ENCODE peak calls at places on chromosome 4, in six cellular contexts. Z is heart right ventricle; A is ascending aorta; Y is CD8-positive, alpha-beta memory T cell; S is mammary epithelial cell; X is pancreas. R is an unnamed sample.

GRCh38 chr4:101527186-101527585 is 179.9 kb upstream of the PPP3CA start:
- DNase-seq in S (peak; percentile 72), Y (peak; percentile 72), Z (no peak), X (no peak), A (no peak), R (no peak)

GRCh38 chr4:17561195-17561909 is 15.6 kb upstream of the LAP3 start:
- DNase-seq in Y (no peak), S (peak; percentile 71), A (no peak), X (no peak), Z (no peak), R (no peak)

GRCh38 chr4:170109586-170110289 is 20.0 kb upstream of the AADAT start:
- DNase-seq in Y (no peak), X (no peak), Z (no peak), A (no peak), S (peak; percentile 20), R (no peak)

GRCh38 chr4:3645711-3646221 is 113.5 kb upstream of the LRPAP1 start:
- DNase-seq in X (no peak), Y (no peak), Z (no peak), A (no peak), S (no peak), R (no peak)

GRCh38 chr4:113684534-113685091 is 76.9 kb downstream of the CAMK2D start:
- DNase-seq in X (peak; percentile 35), A (peak; percentile 85), S (no peak), Z (peak; percentile 54), Y (no peak), R (peak; percentile 68)

GRCh38 chr4:110823251-110823650 is 200.4 kb upstream of the PITX2 start:
- DNase-seq in S (peak; percentile 20), A (no peak), Z (no peak), Y (no peak), X (no peak), R (no peak)

GRCh38 chr4:188403272-188403671 is 264.0 kb downstream of the TRIML1 start:
- DNase-seq in A (no peak), Z (no peak), X (no peak), Y (no peak), S (peak; percentile 41), R (no peak)

GRCh38 chr4:82864336-82865001 is 26.5 kb downstream of the SEC31A start:
- DNase-seq in X (no peak), A (no peak), S (no peak), Z (no peak), Y (no peak), R (no peak)

GRCh38 chr4:145044341-145044740 is 53.7 kb downstream of the ANAPC10 start:
- DNase-seq in Z (no peak), Y (no peak), S (no peak), X (no peak), A (no peak), R (no peak)

GRCh38 chr4:3461515-3462291 is 1.4 kb upstream of the DOK7 start:
- DNase-seq in X (peak; percentile 98), Y (no peak), Z (peak; percentile 81), S (peak; percentile 76), A (peak; percentile 90), R (peak; percentile 67)

GRCh38 chr4:17511041-17511949 is 595 bp downstream of the QDPR start:
- DNase-seq in Z (peak; percentile 66), Y (no peak), S (peak; percentile 47), A (peak; percentile 68), X (peak; percentile 66), R (peak; percentile 74)

GRCh38 chr4:111510535-111510934 is 634.7 kb upstream of the FAM241A start:
- DNase-seq in S (no peak), Y (no peak), Z (no peak), X (no peak), A (no peak), R (no peak)

GRCh38 chr4:55407764-55408163 is 12.0 kb downstream of the TMEM165 start:
- DNase-seq in A (no peak), Y (no peak), Z (no peak), S (no peak), X (no peak), R (no peak)

GRCh38 chr4:73068496-73069337 is 799 bp downstream of the COX18 start:
- DNase-seq in Y (peak; percentile 52), Z (no peak), A (no peak), S (peak; percentile 37), X (no peak), R (no peak)

GRCh38 chr4:182245541-182246245 is 2.5 kb downstream of the TENM3 start:
- DNase-seq in X (no peak), Y (no peak), Z (no peak), A (no peak), S (peak; percentile 62), R (no peak)

GRCh38 chr4:177267911-177268310 is 41.8 kb upstream of the NEIL3 start:
- DNase-seq in Y (no peak), A (no peak), Z (no peak), S (no peak), X (no peak), R (no peak)

GRCh38 chr4:141642711-141643110 is 6.3 kb downstream of the IL15 start:
- DNase-seq in Y (no peak), S (peak; percentile 37), A (no peak), Z (no peak), X (no peak), R (no peak)

GRCh38 chr4:103207673-103208072 is 9.5 kb upstream of the CENPE start:
- DNase-seq in X (no peak), Z (no peak), A (no peak), Y (no peak), S (peak; percentile 18), R (no peak)

GRCh38 chr4:895596-895995 is 36.5 kb downstream of the GAK start:
- DNase-seq in S (no peak), Y (no peak), X (peak; percentile 9), A (no peak), Z (no peak), R (no peak)
- H3K36me3 ChIP-seq in S (no peaks in the 10 kb centered on the region), Y (peaks cover 16% of the 10 kb centered on the region), X (no peaks in the 10 kb centered on the region), A (peaks cover 54% of the 10 kb centered on the region), Z (peaks cover 82% of the 10 kb centered on the region), R (no peaks in the 10 kb centered on the region)

GRCh38 chr4:1361391-1361790 is 14.4 kb downstream of the UVSSA start:
- DNase-seq in A (no peak), X (no peak), S (no peak), Y (no peak), Z (no peak), R (no peak)

GRCh38 chr4:1359161-1359535 is 12.1 kb downstream of the UVSSA start:
- DNase-seq in Y (no peak), Z (no peak), S (no peak), X (no peak), A (no peak), R (no peak)

GRCh38 chr4:1358421-1359160 is 11.6 kb downstream of the UVSSA start:
- DNase-seq in Y (no peak), S (no peak), A (no peak), X (no peak), Z (no peak), R (no peak)

GRCh38 chr4:1360423-1361283 is 13.6 kb downstream of the UVSSA start:
- DNase-seq in Z (no peak), X (no peak), A (no peak), Y (no peak), S (no peak), R (no peak)

DNA sequence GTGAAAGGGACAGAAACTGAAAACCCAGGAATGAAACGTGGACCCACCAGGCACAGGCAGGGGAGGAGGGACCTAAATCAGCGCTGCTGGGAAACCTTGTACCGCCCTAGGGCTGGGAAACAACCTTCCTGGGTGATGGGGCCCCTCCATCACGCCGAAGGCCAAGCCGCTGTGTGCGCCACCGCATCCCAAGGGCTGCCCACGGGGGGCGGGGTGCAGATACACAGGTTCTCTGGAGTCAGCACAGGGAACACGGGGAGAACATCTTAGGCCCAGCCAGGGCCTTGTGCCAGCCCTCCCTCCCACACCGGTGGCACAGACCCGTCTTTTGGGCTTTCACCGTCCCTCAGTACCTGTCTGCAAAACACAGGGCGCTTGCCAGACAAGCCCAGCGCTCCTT is 13.0 kb downstream of the UVSSA start:
- DNase-seq in S (no peak), A (no peak), Y (no peak), X (no peak), Z (no peak), R (no peak)
- H3K36me3 ChIP-seq in S (no peaks in the 10 kb centered on the region), A (peaks cover 4% of the 10 kb centered on the region), Y (no peaks in the 10 kb centered on the region), X (no peaks in the 10 kb centered on the region), Z (peaks cover 21% of the 10 kb centered on the region), R (peaks cover 39% of the 10 kb centered on the region)

DNA sequence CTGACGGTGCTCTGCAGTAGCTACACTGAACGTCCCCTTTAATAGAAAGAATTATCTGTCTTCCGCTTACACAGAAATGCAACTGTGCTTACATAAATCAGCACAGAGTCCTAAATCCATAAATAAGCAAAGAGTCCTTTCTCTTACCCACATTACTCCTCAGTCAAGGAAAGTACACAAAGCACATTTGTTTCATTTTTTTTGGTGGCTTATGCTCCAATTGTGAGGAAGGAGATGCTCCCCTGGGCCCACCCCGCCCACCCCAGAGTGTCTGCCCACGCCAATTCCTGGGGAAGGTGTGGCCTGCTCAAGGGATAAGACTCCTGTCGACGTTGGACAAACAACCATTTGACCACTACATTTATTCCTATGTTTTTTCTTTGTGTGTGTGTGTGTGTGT is 53.8 kb downstream of the CPLX1 start:
- DNase-seq in X (no peak), Y (no peak), A (no peak), S (no peak), Z (no peak), R (no peak)
- H3K36me3 ChIP-seq in X (no peaks in the 10 kb centered on the region), Y (peaks cover 27% of the 10 kb centered on the region), A (peaks cover 73% of the 10 kb centered on the region), S (peaks cover 20% of the 10 kb centered on the region), Z (peaks cover 72% of the 10 kb centered on the region), R (no peaks in the 10 kb centered on the region)

DNA sequence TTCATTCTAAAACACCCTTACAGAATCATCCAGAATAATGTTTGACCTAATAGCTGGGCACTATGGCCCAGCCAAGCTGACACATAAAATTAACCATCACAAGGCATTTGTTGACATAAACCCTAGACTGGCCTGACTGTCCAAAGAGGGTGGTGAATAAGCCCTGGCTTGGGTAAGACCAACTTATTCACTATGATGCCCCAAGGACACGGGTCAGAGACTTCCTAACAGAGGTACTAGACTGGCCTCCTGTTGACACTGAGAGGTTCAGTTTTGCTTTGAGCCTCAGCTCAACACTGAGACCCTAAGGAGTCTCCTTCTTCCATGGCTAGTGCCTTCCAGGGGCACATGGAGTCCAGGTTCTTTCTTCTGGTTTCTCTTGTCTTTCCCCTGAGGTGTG is 21.3 kb downstream of the FGF2 start:
- DNase-seq in X (no peak), S (no peak), A (no peak), Z (no peak), Y (no peak), R (no peak)
- H3K36me3 ChIP-seq in X (no peaks in the 10 kb centered on the region), S (no peaks in the 10 kb centered on the region), A (no peaks in the 10 kb centered on the region), Z (no peaks in the 10 kb centered on the region), Y (no peaks in the 10 kb centered on the region), R (no peaks in the 10 kb centered on the region)